ENCODE peak calls at places on chromosomes 11 and 22, in nine cellular contexts. Q, U, I, B, H, W, O, Z and X are unnamed samples.

GRCh38 chr11:59615132-59615636 is 390 bp downstream of the OSBP start:
- DNase-seq in H (peak), B (peak), U (peak), I (peak), O (peak), W (no peak), Q (peak), Z (no peak), X (peak)

GRCh38 chr11:106152013-106152412 is 74.6 kb downstream of the AASDHPPT start:
- DNase-seq in B (no peak), U (peak), I (peak), W (no peak), Q (no peak), Z (no peak), H (no peak), O (peak), X (no peak)

GRCh38 chr11:17256512-17256911 is 20.0 kb upstream of the NUCB2 start:
- DNase-seq in O (no peak), H (no peak), I (no peak), B (no peak), Q (no peak), U (no peak), Z (no peak), W (no peak), X (no peak)

GRCh38 chr22:31676700-31677099 is 14.7 kb upstream of the PISD start:
- DNase-seq in W (peak), B (peak), H (peak), Q (peak), U (peak), Z (peak), I (peak), O (peak), X (no peak)

GRCh38 chr11:131644204-131644603 is 273.8 kb downstream of the NTM start:
- DNase-seq in B (no peak), H (no peak), Q (no peak), O (no peak), I (peak), U (no peak), W (no peak), Z (no peak), X (no peak)

GRCh38 chr22:27204280-27204679 is 546.9 kb downstream of the MIAT start:
- DNase-seq in Z (no peak), H (no peak), W (no peak), I (no peak), U (no peak), O (no peak), B (no peak), Q (no peak), X (no peak)

GRCh38 chr11:70415176-70415575 is 16.8 kb downstream of the CTTN start:
- DNase-seq in B (no peak), U (no peak), I (no peak), W (no peak), Z (no peak), H (no peak), O (peak), Q (peak), X (no peak)

GRCh38 chr11:66653123-66653522 is 14.6 kb downstream of the RBM4 start:
- DNase-seq in U (no peak), W (no peak), Q (no peak), B (no peak), O (no peak), I (no peak), Z (no peak), H (no peak), X (no peak)

GRCh38 chr11:65180877-65181568 is 705 bp upstream of the CAPN1 start:
- DNase-seq in O (peak), W (peak), I (peak), B (peak), H (peak), Q (peak), Z (peak), U (peak), X (peak)

GRCh38 chr22:26753125-26753862 is 95.9 kb downstream of the MIAT start:
- DNase-seq in Z (no peak), W (no peak), B (no peak), U (no peak), H (no peak), Q (no peak), I (no peak), O (no peak), X (no peak)

GRCh38 chr11:117849781-117850414 is 25.4 kb upstream of the FXYD2 start:
- DNase-seq in O (no peak), I (no peak), U (no peak), Q (no peak), H (no peak), W (no peak), Z (no peak), B (no peak), X (no peak)

GRCh38 chr22:23862103-23862502 is 4.4 kb downstream of the SLC2A11 start:
- DNase-seq in W (no peak), O (peak), H (no peak), Z (no peak), I (peak), Q (peak), B (peak), U (no peak), X (peak)

GRCh38 chr11:86291466-86292262 is 10.4 kb upstream of the HIKESHI start:
- DNase-seq in O (peak), W (peak), H (no peak), Z (peak), U (peak), I (peak), Q (peak), B (peak), X (peak)

GRCh38 chr22:38177926-38178604 is 3.6 kb downstream of the PLA2G6 start:
- DNase-seq in I (peak), Q (peak), H (no peak), Z (no peak), B (no peak), U (peak), O (peak), W (no peak), X (no peak)

GRCh38 chr11:72918825-72919224 is 104.6 kb downstream of the ATG16L2 start:
- DNase-seq in O (no peak), Q (no peak), I (no peak), H (no peak), Z (no peak), W (no peak), B (no peak), U (no peak), X (no peak)

GRCh38 chr22:39469326-39469680 is 12.5 kb downstream of the MGAT3 start:
- DNase-seq in Z (no peak), U (no peak), Q (no peak), H (no peak), O (no peak), I (no peak), B (no peak), W (no peak), X (no peak)

GRCh38 chr22:45312415-45312814 is 2.7 kb downstream of the FAM118A start:
- DNase-seq in Z (no peak), H (no peak), O (no peak), I (no peak), Q (no peak), B (no peak), W (no peak), U (no peak), X (no peak)

GRCh38 chr22:38397189-38398097 is 57.6 kb downstream of the KCNJ4 start:
- DNase-seq in B (peak), W (no peak), I (peak), U (no peak), Q (no peak), H (peak), O (peak), Z (no peak), X (no peak)

GRCh38 chr11:83502041-83502440 is 215.9 kb upstream of the CCDC90B start:
- DNase-seq in B (no peak), H (no peak), W (no peak), O (no peak), I (no peak), Q (no peak), Z (no peak), U (peak), X (no peak)

GRCh38 chr11:5596611-5597201 is at the start of gene TRIM6:
- DNase-seq in I (peak), U (peak), B (no peak), W (no peak), Z (no peak), O (peak), Q (peak), H (peak), X (no peak)

GRCh38 chr11:118497831-118498230 is 29.4 kb upstream of the TTC36 start:
- DNase-seq in O (no peak), B (no peak), W (no peak), H (no peak), I (no peak), Q (no peak), U (no peak), Z (no peak), X (no peak)

GRCh38 chr11:108853864-108854263 is 189.0 kb downstream of the DDX10 start:
- DNase-seq in Z (no peak), O (no peak), I (peak), Q (no peak), U (no peak), B (peak), H (peak), W (no peak), X (no peak)

GRCh38 chr11:103792981-103793468 is 243.4 kb upstream of the DDI1 start:
- DNase-seq in U (no peak), H (no peak), W (no peak), I (no peak), Z (no peak), B (no peak), Q (no peak), O (peak), X (no peak)

GRCh38 chr22:28629420-28630184 is 50.0 kb downstream of the TTC28 start:
- DNase-seq in H (no peak), B (no peak), O (no peak), I (no peak), Q (peak), Z (no peak), U (no peak), W (no peak), X (no peak)

GRCh38 chr22:31926969-31927368 is 17.4 kb upstream of the YWHAH start:
- DNase-seq in H (no peak), U (no peak), Z (no peak), I (peak), O (no peak), B (no peak), W (no peak), Q (no peak), X (no peak)

GRCh38 chr11:12179521-12179920 is 69.1 kb downstream of the MICAL2 start:
- DNase-seq in Q (no peak), U (no peak), H (no peak), O (no peak), I (no peak), W (no peak), Z (no peak), B (no peak), X (no peak)

GRCh38 chr11:84558085-84558905 is 1068.8 kb downstream of the DLG2 start:
- DNase-seq in Z (no peak), W (no peak), Q (peak), I (peak), B (peak), H (no peak), U (peak), O (peak), X (peak)

GRCh38 chr11:76802621-76803020 is 19.5 kb downstream of the TSKU start:
- DNase-seq in W (no peak), H (no peak), O (no peak), U (no peak), B (no peak), I (peak), Z (no peak), Q (no peak), X (no peak)

GRCh38 chr11:69009441-69010211 is 3.4 kb downstream of the MRGPRF start:
- DNase-seq in I (peak), U (no peak), O (no peak), W (no peak), Z (no peak), B (no peak), H (no peak), Q (no peak), X (no peak)

GRCh38 chr22:21947040-21948014 is 5.3 kb downstream of the PPM1F start:
- DNase-seq in H (no peak), U (no peak), O (no peak), I (peak), B (no peak), Z (no peak), Q (no peak), W (no peak), X (no peak)

GRCh38 chr11:2347449-2347848 is 29.7 kb upstream of the CD81 start:
- DNase-seq in B (no peak), Q (no peak), H (no peak), W (no peak), O (no peak), Z (no peak), U (no peak), I (no peak), X (no peak)

GRCh38 chr11:12754582-12755250 is 80.5 kb downstream of the TEAD1 start:
- DNase-seq in U (no peak), B (no peak), Q (no peak), Z (no peak), O (no peak), I (no peak), W (no peak), H (no peak), X (no peak)

GRCh38 chr22:36856121-36856791 is 4.5 kb upstream of the NCF4 start:
- DNase-seq in Q (peak), U (peak), Z (peak), B (peak), O (peak), H (peak), W (peak), I (peak), X (peak)

GRCh38 chr11:125348704-125349635 is 147.1 kb downstream of the FEZ1 start:
- DNase-seq in Z (peak), U (peak), I (peak), O (peak), Q (peak), B (peak), H (no peak), W (no peak), X (peak)

GRCh38 chr11:10930961-10931760 is 73.3 kb upstream of the ZBED5 start:
- DNase-seq in U (peak), W (no peak), I (peak), Q (peak), O (peak), H (peak), B (peak), Z (peak), X (no peak)

GRCh38 chr11:10932976-10933375 is 75.1 kb upstream of the ZBED5 start:
- DNase-seq in O (no peak), I (no peak), Z (no peak), B (no peak), H (no peak), U (no peak), Q (no peak), W (no peak), X (no peak)

GRCh38 chr11:10930224-10930960 is 72.5 kb upstream of the ZBED5 start:
- DNase-seq in Q (no peak), I (no peak), B (no peak), Z (no peak), O (no peak), W (no peak), U (no peak), H (peak), X (no peak)

GRCh38 chr11:10933455-10934292 is 75.8 kb upstream of the ZBED5 start:
- DNase-seq in I (peak), Z (peak), O (peak), W (peak), Q (peak), H (peak), U (peak), B (peak), X (peak)

DNA sequence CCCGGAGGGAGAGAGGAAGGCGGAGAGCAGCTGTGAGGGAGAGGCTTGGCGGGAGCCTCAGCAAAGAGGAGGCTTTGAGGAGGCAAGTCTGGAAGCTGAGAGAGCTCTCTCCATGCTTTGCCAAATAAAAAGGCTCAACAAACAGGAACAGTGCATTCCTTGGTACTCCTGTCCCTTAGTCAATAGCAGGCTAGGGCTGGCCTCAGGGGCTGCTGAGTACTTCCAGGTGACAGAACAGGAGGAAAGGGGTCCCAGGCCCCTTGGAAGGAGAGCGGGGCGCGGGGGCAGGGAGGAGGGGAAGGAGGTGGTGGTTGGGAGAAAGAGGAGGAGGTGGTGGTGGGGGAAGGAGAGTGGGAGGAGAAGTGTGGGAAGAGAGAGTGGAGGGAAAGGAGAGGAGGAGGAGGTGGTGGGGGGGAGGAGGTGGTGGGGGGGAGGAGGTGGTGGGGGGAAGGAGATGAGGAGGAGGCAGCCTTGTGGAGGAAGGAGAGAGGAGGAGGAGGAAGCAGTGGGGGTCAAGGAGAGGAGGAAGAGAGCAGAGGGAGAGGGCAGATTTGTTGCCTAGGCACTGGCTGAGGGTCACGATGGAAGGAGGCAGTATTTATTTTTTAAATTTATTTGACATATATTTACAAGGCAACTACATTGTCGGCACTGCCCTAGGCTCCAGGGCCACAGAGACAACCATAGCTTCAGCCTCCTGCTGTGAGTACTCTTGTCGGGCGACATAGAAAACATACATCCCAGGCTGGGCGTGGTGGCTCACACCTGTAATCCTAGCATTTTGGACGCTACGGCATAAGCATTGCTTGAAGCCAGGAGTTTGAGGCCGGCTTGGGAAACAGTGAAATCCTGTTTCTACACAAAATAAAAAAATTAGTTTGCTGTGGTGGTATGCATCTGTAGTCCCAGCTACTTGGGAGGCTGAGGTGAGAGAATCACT is 74.2 kb upstream of the ZBED5 start:
- DNase-seq in H (no peak), Q (no peak), I (no peak), Z (no peak), U (no peak), O (no peak), B (no peak), W (no peak), X (no peak)
- H3K4me3 ChIP-seq in H (no peak), Q (peak), I (peak), Z (peak), U (peak), O (peak), B (peak), W (peak), X (no peak)

DNA sequence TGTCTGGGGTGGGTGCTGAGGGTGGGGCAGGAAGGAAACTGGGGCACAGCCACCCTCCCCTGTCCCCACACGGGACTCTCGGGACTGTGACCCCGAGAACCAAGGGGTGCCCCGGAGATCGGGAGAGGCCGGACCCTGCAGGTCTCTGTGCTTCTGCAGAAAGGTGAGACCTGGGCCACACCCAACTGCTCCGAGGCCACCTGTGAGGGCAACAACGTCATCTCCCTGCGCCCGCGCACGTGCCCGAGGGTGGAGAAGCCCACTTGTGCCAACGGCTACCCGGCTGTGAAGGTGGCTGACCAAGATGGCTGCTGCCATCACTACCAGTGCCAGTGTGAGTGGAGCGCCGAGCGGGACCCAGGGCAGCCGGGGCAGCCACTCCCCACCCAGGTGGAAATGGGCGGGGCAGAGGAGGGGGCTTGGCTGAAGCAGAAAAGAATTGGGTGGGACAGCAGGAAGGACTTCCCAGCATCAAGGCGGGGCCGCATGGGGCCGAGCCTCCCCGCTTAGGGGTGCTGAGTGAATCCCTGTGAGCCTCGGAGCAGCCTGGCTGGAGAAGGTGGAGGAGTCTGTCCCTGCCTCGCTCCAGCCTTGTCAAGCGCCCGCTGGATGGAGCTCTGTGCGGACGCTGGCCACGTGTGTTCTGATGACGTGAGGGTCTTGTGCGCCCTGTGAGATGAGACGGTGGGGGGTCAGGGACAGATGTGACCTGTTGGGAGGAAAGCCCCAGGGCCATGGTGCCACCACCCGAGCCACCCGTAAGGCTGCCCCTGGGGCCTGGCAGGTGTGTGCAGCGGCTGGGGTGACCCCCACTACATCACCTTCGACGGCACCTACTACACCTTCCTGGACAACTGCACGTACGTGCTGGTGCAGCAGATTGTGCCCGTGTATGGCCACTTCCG is 29.3 kb upstream of the MUC5B start:
- DNase-seq in H (peak), O (no peak), Q (no peak), B (no peak), Z (no peak), U (peak), I (peak), W (no peak), X (no peak)
- H3K4me3 ChIP-seq in H (no peak), O (no peak), Q (no peak), B (no peak), Z (no peak), U (no peak), I (no peak), W (no peak), X (no peak)

GRCh38 chr22:41092847-41093371 is 517 bp downstream of the EP300 start:
- DNase-seq in O (peak), I (peak), U (peak), Q (peak), W (no peak), H (no peak), B (peak), Z (no peak), X (no peak)

GRCh38 chr22:41094036-41094435 is 1.6 kb downstream of the EP300 start:
- DNase-seq in U (no peak), Q (no peak), O (no peak), W (no peak), I (no peak), H (no peak), B (peak), Z (no peak), X (no peak)

GRCh38 chr22:41096391-41096790 is 4.0 kb downstream of the EP300 start:
- DNase-seq in H (no peak), Q (no peak), W (no peak), I (no peak), Z (no peak), O (no peak), B (no peak), U (no peak), X (no peak)

GRCh38 chr22:41099036-41099435 is 6.6 kb downstream of the EP300 start:
- DNase-seq in U (no peak), Q (no peak), O (no peak), B (no peak), Z (no peak), H (no peak), I (no peak), W (no peak), X (no peak)

GRCh38 chr22:41096841-41097240 is 4.4 kb downstream of the EP300 start:
- DNase-seq in Q (no peak), H (no peak), B (no peak), I (no peak), W (no peak), U (no peak), O (no peak), Z (no peak), X (no peak)
- H3K4me3 ChIP-seq in Q (no peak), H (no peak), B (no peak), I (peak), W (no peak), U (no peak), O (no peak), Z (no peak), X (no peak)

DNA sequence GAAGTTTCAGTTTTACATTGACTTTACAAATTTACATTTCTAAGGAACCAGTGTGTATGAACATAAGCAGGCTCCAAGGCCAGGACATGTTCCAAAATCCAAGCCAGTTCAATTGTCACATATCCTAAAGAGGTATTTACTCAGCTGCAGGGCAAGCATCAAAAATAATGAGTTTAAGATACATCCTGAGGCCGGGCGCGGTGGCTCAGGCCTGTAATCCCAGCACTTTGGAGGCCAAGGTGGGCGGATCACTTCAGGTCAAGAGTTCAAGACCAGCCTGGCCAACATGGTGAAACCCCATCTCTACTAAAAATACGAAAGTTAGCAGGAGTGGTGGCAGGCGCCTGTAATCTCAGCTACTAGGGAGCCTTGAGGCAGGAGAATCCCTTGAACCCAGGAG is 39.0 kb upstream of the AKIP1 start:
- DNase-seq in B (no peak), U (peak), O (no peak), W (no peak), I (no peak), Z (no peak), H (no peak), Q (no peak), X (no peak)
- H3K4me3 ChIP-seq in B (no peak), U (no peak), O (no peak), W (no peak), I (peak), Z (no peak), H (no peak), Q (no peak), X (no peak)